ENCODE peak calls at places on chromosomes 13 and 19, in six cellular contexts. One of them, this sample, is unnamed.

GRCh38 chr13:91667486-91667885 is 269.1 kb downstream of the GPC5 start:
- DNase-seq in GM12892: no peak
- DNase-seq in K562: no peak
- DNase-seq in GM12878: no peak
- DNase-seq in H1: no peak
- DNase-seq in SK-N-SH: no peak
- DNase-seq in this sample: no peak

GRCh38 chr13:99655351-99656091 is 154.2 kb downstream of the TM9SF2 start:
- DNase-seq in GM12892: no peak
- DNase-seq in K562: no peak
- DNase-seq in GM12878: no peak
- DNase-seq in H1: no peak
- DNase-seq in SK-N-SH: no peak
- DNase-seq in this sample: no peak

GRCh38 chr13:98513837-98514236 is 63.1 kb downstream of the STK24 start:
- DNase-seq in GM12892: no peak
- DNase-seq in K562: no peak
- DNase-seq in GM12878: no peak
- DNase-seq in H1: no peak
- DNase-seq in SK-N-SH: no peak
- DNase-seq in this sample: no peak

GRCh38 chr13:91401916-91402315 is 3.5 kb downstream of the GPC5 start:
- DNase-seq in GM12892: no peak
- DNase-seq in K562: no peak
- DNase-seq in GM12878: no peak
- DNase-seq in H1: no peak
- DNase-seq in SK-N-SH: no peak
- DNase-seq in this sample: no peak

GRCh38 chr13:36950330-36950729 is 30.3 kb upstream of the SMAD9 start:
- DNase-seq in GM12892: no peak
- DNase-seq in K562: no peak
- DNase-seq in GM12878: no peak
- DNase-seq in H1: no peak
- DNase-seq in SK-N-SH: no peak
- DNase-seq in this sample: no peak

GRCh38 chr13:99322297-99323103 is 15.3 kb upstream of the GPR183 start:
- DNase-seq in GM12892: peak
- DNase-seq in K562: peak
- DNase-seq in GM12878: peak
- DNase-seq in H1: no peak
- DNase-seq in SK-N-SH: no peak
- DNase-seq in this sample: peak

GRCh38 chr19:46030861-46031550 is 8.2 kb upstream of the PGLYRP1 start:
- DNase-seq in GM12892: no peak
- DNase-seq in K562: no peak
- DNase-seq in GM12878: no peak
- DNase-seq in H1: no peak
- DNase-seq in SK-N-SH: no peak
- DNase-seq in this sample: no peak

GRCh38 chr19:474126-475078 is 13.6 kb upstream of the SHC2 start:
- DNase-seq in GM12892: no peak
- DNase-seq in K562: no peak
- DNase-seq in GM12878: no peak
- DNase-seq in H1: no peak
- DNase-seq in SK-N-SH: no peak
- DNase-seq in this sample: no peak

GRCh38 chr13:93430346-93430745 is 203.7 kb downstream of the GPC6 start:
- DNase-seq in GM12892: no peak
- DNase-seq in K562: no peak
- DNase-seq in GM12878: no peak
- DNase-seq in H1: no peak
- DNase-seq in SK-N-SH: no peak
- DNase-seq in this sample: no peak

GRCh38 chr13:23695711-23696512 is 125.7 kb downstream of the TNFRSF19 start:
- DNase-seq in GM12892: peak
- DNase-seq in K562: no peak
- DNase-seq in GM12878: no peak
- DNase-seq in H1: no peak
- DNase-seq in SK-N-SH: no peak
- DNase-seq in this sample: peak

GRCh38 chr13:56888455-56888854 is 252.3 kb upstream of the PRR20A start:
- DNase-seq in GM12892: no peak
- DNase-seq in K562: no peak
- DNase-seq in GM12878: no peak
- DNase-seq in H1: no peak
- DNase-seq in SK-N-SH: no peak
- DNase-seq in this sample: no peak

GRCh38 chr19:12790628-12791344 is 500 bp upstream of the JUNB start:
- DNase-seq in GM12892: no peak
- DNase-seq in K562: no peak
- DNase-seq in GM12878: no peak
- DNase-seq in H1: no peak
- DNase-seq in SK-N-SH: no peak
- DNase-seq in this sample: no peak

GRCh38 chr13:60612593-60612992 is 215.6 kb downstream of the TDRD3 start:
- DNase-seq in GM12892: no peak
- DNase-seq in K562: no peak
- DNase-seq in GM12878: no peak
- DNase-seq in H1: no peak
- DNase-seq in SK-N-SH: no peak
- DNase-seq in this sample: no peak

GRCh38 chr19:33376423-33376822 is 2.9 kb downstream of the CEBPG start:
- DNase-seq in GM12892: no peak
- DNase-seq in K562: no peak
- DNase-seq in GM12878: no peak
- DNase-seq in H1: no peak
- DNase-seq in SK-N-SH: no peak
- DNase-seq in this sample: no peak

GRCh38 chr13:80547885-80548284 is 207.0 kb upstream of the SPRY2 start:
- DNase-seq in GM12892: no peak
- DNase-seq in K562: no peak
- DNase-seq in GM12878: no peak
- DNase-seq in H1: no peak
- DNase-seq in SK-N-SH: no peak
- DNase-seq in this sample: no peak

GRCh38 chr13:112068531-112069062 is 1.6 kb downstream of the SOX1 start:
- DNase-seq in GM12892: no peak
- DNase-seq in K562: no peak
- DNase-seq in GM12878: no peak
- DNase-seq in H1: peak
- DNase-seq in SK-N-SH: no peak
- DNase-seq in this sample: no peak

GRCh38 chr13:20160346-20161274 is at the start of gene GJA3:
- DNase-seq in GM12892: no peak
- DNase-seq in K562: peak
- DNase-seq in GM12878: no peak
- DNase-seq in H1: peak
- DNase-seq in SK-N-SH: peak
- DNase-seq in this sample: peak

GRCh38 chr13:101655435-101655834 is 203.0 kb downstream of the ITGBL1 start:
- DNase-seq in GM12892: no peak
- DNase-seq in K562: no peak
- DNase-seq in GM12878: peak
- DNase-seq in H1: no peak
- DNase-seq in SK-N-SH: no peak
- DNase-seq in this sample: no peak

GRCh38 chr13:101647760-101648159 is 195.3 kb downstream of the ITGBL1 start:
- DNase-seq in GM12892: no peak
- DNase-seq in K562: no peak
- DNase-seq in GM12878: no peak
- DNase-seq in H1: no peak
- DNase-seq in SK-N-SH: no peak
- DNase-seq in this sample: no peak

GRCh38 chr13:101648766-101649489 is 196.5 kb downstream of the ITGBL1 start:
- DNase-seq in GM12892: no peak
- DNase-seq in K562: no peak
- DNase-seq in GM12878: no peak
- DNase-seq in H1: no peak
- DNase-seq in SK-N-SH: no peak
- DNase-seq in this sample: no peak

GRCh38 chr13:101654916-101655315 is 202.4 kb downstream of the ITGBL1 start:
- DNase-seq in GM12892: no peak
- DNase-seq in K562: no peak
- DNase-seq in GM12878: no peak
- DNase-seq in H1: no peak
- DNase-seq in SK-N-SH: no peak
- DNase-seq in this sample: no peak

GRCh38 chr13:101649490-101650126 is 197.1 kb downstream of the ITGBL1 start:
- DNase-seq in GM12892: no peak
- DNase-seq in K562: no peak
- DNase-seq in GM12878: no peak
- DNase-seq in H1: no peak
- DNase-seq in SK-N-SH: no peak
- DNase-seq in this sample: no peak
- TF ChIP-seq TAF1 in GM12892: no peak
- TF ChIP-seq TAF1 in K562: no peak
- TF ChIP-seq TAF1 in GM12878: no peak
- TF ChIP-seq TAF1 in H1: no peak
- TF ChIP-seq TAF1 in SK-N-SH: no peak
- TF ChIP-seq TAF1 in this sample: no peak

DNA sequence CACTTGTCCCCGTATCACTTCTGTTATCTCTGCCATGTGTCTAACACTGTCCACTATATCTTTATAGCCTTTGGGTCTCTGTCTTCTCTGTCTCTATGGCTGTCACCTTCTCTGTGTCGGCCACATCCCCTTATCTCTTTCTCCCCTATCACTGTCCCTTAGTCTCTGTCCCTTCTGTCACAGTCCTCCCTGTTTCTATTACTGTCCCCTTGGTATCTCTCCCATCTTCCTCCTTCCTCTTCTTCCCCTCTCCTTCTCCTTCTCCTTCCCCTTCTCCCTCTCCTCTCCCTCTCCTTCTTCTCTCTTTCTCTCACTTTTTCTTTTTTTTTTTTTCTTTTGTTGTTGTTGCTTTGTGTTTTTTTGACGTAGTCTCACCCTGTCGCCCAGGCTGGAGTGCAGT is 34.7 kb upstream of the LRRC4B start:
- DNase-seq in GM12892: no peak
- DNase-seq in K562: no peak
- DNase-seq in GM12878: no peak
- DNase-seq in H1: no peak
- DNase-seq in SK-N-SH: no peak
- DNase-seq in this sample: no peak
- TF ChIP-seq POLR2AphosphoS5 in GM12892: no peak
- TF ChIP-seq POLR2AphosphoS5 in K562: no peak
- TF ChIP-seq POLR2AphosphoS5 in GM12878: no peak
- TF ChIP-seq POLR2AphosphoS5 in H1: no peak
- TF ChIP-seq POLR2AphosphoS5 in SK-N-SH: no peak
- TF ChIP-seq POLR2AphosphoS5 in this sample: no peak

GRCh38 chr13:97401421-97401820 is 32.5 kb upstream of the RAP2A start:
- DNase-seq in GM12892: no peak
- DNase-seq in K562: no peak
- DNase-seq in GM12878: no peak
- DNase-seq in H1: no peak
- DNase-seq in SK-N-SH: no peak
- DNase-seq in this sample: no peak

GRCh38 chr13:97392020-97392419 is 41.9 kb upstream of the RAP2A start:
- DNase-seq in GM12892: no peak
- DNase-seq in K562: no peak
- DNase-seq in GM12878: no peak
- DNase-seq in H1: no peak
- DNase-seq in SK-N-SH: no peak
- DNase-seq in this sample: no peak

GRCh38 chr13:97395437-97396136 is 38.4 kb upstream of the RAP2A start:
- DNase-seq in GM12892: no peak
- DNase-seq in K562: no peak
- DNase-seq in GM12878: no peak
- DNase-seq in H1: no peak
- DNase-seq in SK-N-SH: no peak
- DNase-seq in this sample: no peak

GRCh38 chr13:97394542-97394941 is 39.4 kb upstream of the RAP2A start:
- DNase-seq in GM12892: no peak
- DNase-seq in K562: no peak
- DNase-seq in GM12878: no peak
- DNase-seq in H1: no peak
- DNase-seq in SK-N-SH: no peak
- DNase-seq in this sample: no peak

DNA sequence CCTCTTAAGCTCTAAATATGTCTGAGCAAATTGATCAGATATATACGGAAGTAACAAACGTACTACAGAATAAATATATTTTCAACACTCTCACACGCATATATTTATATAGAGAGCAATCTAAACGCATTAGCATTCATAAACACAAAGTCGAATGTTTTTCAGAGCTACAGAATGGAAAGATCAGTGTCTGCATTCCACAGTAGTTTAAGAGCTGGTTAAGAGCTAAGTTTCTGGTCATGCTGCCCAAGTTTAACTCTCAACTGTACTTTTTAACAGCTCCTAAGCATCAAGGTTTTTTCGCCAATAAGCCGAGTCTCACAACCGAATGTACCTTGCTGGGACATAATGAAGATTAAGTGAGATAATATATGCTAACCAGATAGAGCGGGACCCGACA is 36.7 kb upstream of the RAP2A start:
- DNase-seq in GM12892: no peak
- DNase-seq in K562: no peak
- DNase-seq in GM12878: no peak
- DNase-seq in H1: no peak
- DNase-seq in SK-N-SH: no peak
- DNase-seq in this sample: no peak
- TF ChIP-seq TAF1 in GM12892: no peak
- TF ChIP-seq TAF1 in K562: no peak
- TF ChIP-seq TAF1 in GM12878: no peak
- TF ChIP-seq TAF1 in H1: no peak
- TF ChIP-seq TAF1 in SK-N-SH: no peak
- TF ChIP-seq TAF1 in this sample: no peak

DNA sequence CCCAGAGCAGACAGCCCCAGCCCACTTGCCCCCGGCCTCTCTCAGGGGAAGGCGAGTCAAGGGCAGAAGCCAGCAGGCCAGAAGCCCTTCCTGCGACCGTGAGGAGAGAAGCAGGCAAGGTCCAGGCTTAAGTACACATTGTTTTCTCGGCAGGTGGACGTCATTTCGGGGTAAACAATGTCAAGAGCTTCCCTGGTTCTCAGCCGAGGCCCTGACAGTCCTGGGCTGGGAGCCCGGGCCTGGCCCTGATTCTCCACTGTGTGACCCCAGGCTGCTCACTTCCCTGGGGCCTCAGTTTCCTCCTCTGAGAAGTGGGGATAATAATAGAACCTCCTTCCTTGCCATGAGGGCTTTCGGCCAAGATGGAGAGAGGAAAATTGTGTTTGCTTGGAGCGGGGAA is 19.4 kb downstream of the PLVAP start:
- DNase-seq in GM12892: no peak
- DNase-seq in K562: no peak
- DNase-seq in GM12878: no peak
- DNase-seq in H1: no peak
- DNase-seq in SK-N-SH: no peak
- DNase-seq in this sample: no peak
- TF ChIP-seq POLR2AphosphoS5 in GM12892: no peak
- TF ChIP-seq POLR2AphosphoS5 in K562: no peak
- TF ChIP-seq POLR2AphosphoS5 in GM12878: no peak
- TF ChIP-seq POLR2AphosphoS5 in H1: no peak
- TF ChIP-seq POLR2AphosphoS5 in SK-N-SH: no peak
- TF ChIP-seq POLR2AphosphoS5 in this sample: no peak

This sample was measured in GM12891.